ENCODE peak calls at places on chromosomes 16 and 17, in ten cellular contexts. L is stimulated activated naive CD8-positive, alpha-beta T cell treated with anti-CD3 and anti-CD28 coated beads, Interleukin-15, Interleukin-2, amounts not matched to agents 100 U/mL and 50 U/mL, for 24 hours; A is T-helper 2 cell; U is iPS-NIHi11; Q is SHP77; R is IMR-90; T is CD4-positive, alpha-beta T cell; O is activated CD4-positive, alpha-beta T cell treated with anti-CD3 and anti-CD28 coated beads, Interleukin-2, amount 50 U/mL, for 48 hours; J is right cardiac atrium; W is iPS DF 19.7. Z is an unnamed sample.

GRCh38 chr16:81443688-81444447 is 740 bp upstream of the CMIP start:
- DNase-seq in L (peak; percentile 30), A (no peak), U (no peak), Q (no peak), R (no peak), T (no peak), O (no peak), J (peak; percentile 83), W (no peak), Z (no peak)

GRCh38 chr17:38564869-38565268 is 40.9 kb downstream of the SRCIN1 start:
- DNase-seq in L (no peak), A (no peak), U (no peak), Q (no peak), R (no peak), T (no peak), O (no peak), J (peak; percentile 3), W (no peak), Z (no peak)

GRCh38 chr17:62974788-62975586 is 9.0 kb downstream of the TANC2 start:
- DNase-seq in L (no peak), A (no peak), U (no peak), Q (no peak), R (no peak), T (no peak), O (no peak), J (no peak), W (no peak), Z (no peak)

GRCh38 chr16:65102326-65102725 is 19.5 kb downstream of the CDH11 start:
- DNase-seq in L (no peak), A (no peak), U (no peak), Q (no peak), R (no peak), T (no peak), O (no peak), J (no peak), W (no peak), Z (no peak)

GRCh38 chr16:65489531-65490023 is 367.7 kb upstream of the CDH11 start:
- DNase-seq in L (no peak), A (no peak), U (no peak), Q (no peak), R (no peak), T (no peak), O (no peak), J (no peak), W (no peak), Z (no peak)

GRCh38 chr17:5078106-5079028 is at the start of gene ZFP3:
- DNase-seq in L (peak; percentile 81), A (peak; percentile 60), U (peak; percentile 75), Q (peak; percentile 89), R (peak; percentile 68), T (peak; percentile 42), O (peak; percentile 84), J (peak; percentile 95), W (no peak), Z (peak; percentile 10)

GRCh38 chr17:81422776-81423697 is 27.8 kb downstream of the BAHCC1 start:
- DNase-seq in L (no peak), A (no peak), U (peak; percentile 66), Q (peak; percentile 72), R (peak; percentile 96), T (no peak), O (no peak), J (peak; percentile 91), W (no peak), Z (no peak)

GRCh38 chr17:40313660-40314556 is 4.9 kb downstream of the RARA start:
- DNase-seq in L (no peak), A (no peak), U (no peak), Q (peak; percentile 63), R (no peak), T (no peak), O (no peak), J (no peak), W (no peak), Z (no peak)

Z was measured in DMS153.